ENCODE peak calls at places on chromosomes 2 and 18, in eight cellular contexts. One of them, this sample, is unnamed.

GRCh38 chr2:169741-170140 is 94.1 kb downstream of the SH3YL1 start:
- DNase-seq in stomach: no peak
- DNase-seq in suprapubic skin: no peak
- DNase-seq in prostate gland: no peak
- DNase-seq in HCT116: no peak
- DNase-seq in body of pancreas: no peak
- DNase-seq in gastrocnemius medialis: no peak
- DNase-seq in IMR-90: no peak
- DNase-seq in this sample: no peak

GRCh38 chr18:48184118-48184517 is 225.1 kb downstream of the ZBTB7C start:
- DNase-seq in suprapubic skin: peak; percentile 45
- DNase-seq in IMR-90: no peak
- DNase-seq in HCT116: no peak
- DNase-seq in prostate gland: no peak
- DNase-seq in body of pancreas: no peak
- DNase-seq in gastrocnemius medialis: no peak
- DNase-seq in stomach: no peak
- DNase-seq in this sample: no peak

GRCh38 chr2:219687882-219688559 is 60.6 kb downstream of the SLC4A3 start:
- DNase-seq in HCT116: peak; percentile 83
- DNase-seq in gastrocnemius medialis: no peak
- DNase-seq in body of pancreas: peak; percentile 20
- DNase-seq in stomach: no peak
- DNase-seq in IMR-90: no peak
- DNase-seq in suprapubic skin: no peak
- DNase-seq in prostate gland: no peak
- DNase-seq in this sample: no peak

GRCh38 chr2:239324456-239324855 is 76.4 kb downstream of the HDAC4 start:
- DNase-seq in gastrocnemius medialis: no peak
- DNase-seq in body of pancreas: no peak
- DNase-seq in IMR-90: no peak
- DNase-seq in stomach: peak; percentile 22
- DNase-seq in suprapubic skin: peak; percentile 44
- DNase-seq in prostate gland: no peak
- DNase-seq in HCT116: no peak
- DNase-seq in this sample: no peak

GRCh38 chr18:55322176-55322735 is 265.7 kb downstream of the TCF4 start:
- DNase-seq in stomach: peak; percentile 49
- DNase-seq in IMR-90: peak; percentile 96
- DNase-seq in body of pancreas: peak; percentile 76
- DNase-seq in HCT116: no peak
- DNase-seq in prostate gland: peak; percentile 71
- DNase-seq in gastrocnemius medialis: peak; percentile 77
- DNase-seq in suprapubic skin: peak; percentile 87
- DNase-seq in this sample: peak; percentile 86

GRCh38 chr2:64975232-64975791 is 13.9 kb upstream of the SLC1A4 start:
- DNase-seq in prostate gland: no peak
- DNase-seq in stomach: no peak
- DNase-seq in suprapubic skin: no peak
- DNase-seq in body of pancreas: peak; percentile 11
- DNase-seq in HCT116: peak; percentile 40
- DNase-seq in gastrocnemius medialis: peak; percentile 79
- DNase-seq in IMR-90: peak; percentile 84
- DNase-seq in this sample: peak; percentile 9

GRCh38 chr2:112996635-112997034 is 8.6 kb upstream of the IL36A start:
- DNase-seq in HCT116: no peak
- DNase-seq in gastrocnemius medialis: no peak
- DNase-seq in suprapubic skin: no peak
- DNase-seq in prostate gland: no peak
- DNase-seq in body of pancreas: no peak
- DNase-seq in IMR-90: no peak
- DNase-seq in stomach: no peak
- DNase-seq in this sample: no peak

GRCh38 chr2:231515603-231516002 is 14.6 kb downstream of the NMUR1 start:
- DNase-seq in body of pancreas: no peak
- DNase-seq in suprapubic skin: no peak
- DNase-seq in HCT116: no peak
- DNase-seq in prostate gland: no peak
- DNase-seq in IMR-90: no peak
- DNase-seq in gastrocnemius medialis: no peak
- DNase-seq in stomach: no peak
- DNase-seq in this sample: no peak

GRCh38 chr2:37561615-37562569 is 109.5 kb downstream of the CDC42EP3 start:
- DNase-seq in stomach: no peak
- DNase-seq in HCT116: peak; percentile 93
- DNase-seq in IMR-90: peak; percentile 94
- DNase-seq in gastrocnemius medialis: peak; percentile 19
- DNase-seq in suprapubic skin: no peak
- DNase-seq in prostate gland: no peak
- DNase-seq in body of pancreas: no peak
- DNase-seq in this sample: no peak

GRCh38 chr2:117987121-117987520 is 26.7 kb downstream of the CCDC93 start:
- DNase-seq in gastrocnemius medialis: no peak
- DNase-seq in IMR-90: no peak
- DNase-seq in HCT116: no peak
- DNase-seq in body of pancreas: no peak
- DNase-seq in prostate gland: no peak
- DNase-seq in stomach: no peak
- DNase-seq in suprapubic skin: no peak
- DNase-seq in this sample: no peak

GRCh38 chr2:117984208-117984607 is 29.7 kb downstream of the CCDC93 start:
- DNase-seq in HCT116: no peak
- DNase-seq in body of pancreas: no peak
- DNase-seq in IMR-90: no peak
- DNase-seq in stomach: no peak
- DNase-seq in gastrocnemius medialis: no peak
- DNase-seq in prostate gland: no peak
- DNase-seq in suprapubic skin: no peak
- DNase-seq in this sample: no peak

GRCh38 chr2:117994729-117995128 is 19.1 kb downstream of the CCDC93 start:
- DNase-seq in stomach: no peak
- DNase-seq in HCT116: no peak
- DNase-seq in prostate gland: no peak
- DNase-seq in body of pancreas: no peak
- DNase-seq in IMR-90: no peak
- DNase-seq in gastrocnemius medialis: no peak
- DNase-seq in suprapubic skin: no peak
- DNase-seq in this sample: no peak

GRCh38 chr2:117985092-117985491 is 28.8 kb downstream of the CCDC93 start:
- DNase-seq in gastrocnemius medialis: no peak
- DNase-seq in body of pancreas: no peak
- DNase-seq in IMR-90: no peak
- DNase-seq in stomach: no peak
- DNase-seq in prostate gland: no peak
- DNase-seq in suprapubic skin: no peak
- DNase-seq in HCT116: no peak
- DNase-seq in this sample: no peak

GRCh38 chr2:117989854-117990438 is 23.9 kb downstream of the CCDC93 start:
- DNase-seq in IMR-90: no peak
- DNase-seq in HCT116: no peak
- DNase-seq in prostate gland: no peak
- DNase-seq in body of pancreas: no peak
- DNase-seq in stomach: no peak
- DNase-seq in gastrocnemius medialis: no peak
- DNase-seq in suprapubic skin: no peak
- DNase-seq in this sample: no peak
- H3K27ac ChIP-seq in IMR-90: no peak overlapping the region
- H3K27ac ChIP-seq in HCT116: no peak overlapping the region
- H3K27ac ChIP-seq in prostate gland: no peak overlapping the region
- H3K27ac ChIP-seq in body of pancreas: no peak overlapping the region
- H3K27ac ChIP-seq in stomach: no peak overlapping the region
- H3K27ac ChIP-seq in gastrocnemius medialis: no peak overlapping the region
- H3K27ac ChIP-seq in suprapubic skin: no peak overlapping the region
- H3K27ac ChIP-seq in this sample: no peak overlapping the region

GRCh38 chr2:161159829-161160225 is 401 bp upstream of the TANK start:
- DNase-seq in HCT116: no peak
- DNase-seq in stomach: no peak
- DNase-seq in suprapubic skin: no peak
- DNase-seq in IMR-90: no peak
- DNase-seq in prostate gland: no peak
- DNase-seq in body of pancreas: no peak
- DNase-seq in gastrocnemius medialis: no peak
- DNase-seq in this sample: no peak

GRCh38 chr2:161163438-161163837 is 3.2 kb downstream of the TANK start:
- DNase-seq in stomach: no peak
- DNase-seq in suprapubic skin: no peak
- DNase-seq in IMR-90: no peak
- DNase-seq in body of pancreas: no peak
- DNase-seq in prostate gland: no peak
- DNase-seq in HCT116: no peak
- DNase-seq in gastrocnemius medialis: no peak
- DNase-seq in this sample: no peak

GRCh38 chr2:161158882-161159281 is 1.3 kb upstream of the TANK start:
- DNase-seq in gastrocnemius medialis: no peak
- DNase-seq in stomach: no peak
- DNase-seq in IMR-90: no peak
- DNase-seq in suprapubic skin: no peak
- DNase-seq in HCT116: no peak
- DNase-seq in prostate gland: no peak
- DNase-seq in body of pancreas: no peak
- DNase-seq in this sample: no peak

GRCh38 chr2:161161074-161161577 is 898 bp downstream of the TANK start:
- DNase-seq in body of pancreas: no peak
- DNase-seq in gastrocnemius medialis: no peak
- DNase-seq in IMR-90: no peak
- DNase-seq in suprapubic skin: no peak
- DNase-seq in prostate gland: no peak
- DNase-seq in stomach: no peak
- DNase-seq in HCT116: no peak
- DNase-seq in this sample: no peak

DNA sequence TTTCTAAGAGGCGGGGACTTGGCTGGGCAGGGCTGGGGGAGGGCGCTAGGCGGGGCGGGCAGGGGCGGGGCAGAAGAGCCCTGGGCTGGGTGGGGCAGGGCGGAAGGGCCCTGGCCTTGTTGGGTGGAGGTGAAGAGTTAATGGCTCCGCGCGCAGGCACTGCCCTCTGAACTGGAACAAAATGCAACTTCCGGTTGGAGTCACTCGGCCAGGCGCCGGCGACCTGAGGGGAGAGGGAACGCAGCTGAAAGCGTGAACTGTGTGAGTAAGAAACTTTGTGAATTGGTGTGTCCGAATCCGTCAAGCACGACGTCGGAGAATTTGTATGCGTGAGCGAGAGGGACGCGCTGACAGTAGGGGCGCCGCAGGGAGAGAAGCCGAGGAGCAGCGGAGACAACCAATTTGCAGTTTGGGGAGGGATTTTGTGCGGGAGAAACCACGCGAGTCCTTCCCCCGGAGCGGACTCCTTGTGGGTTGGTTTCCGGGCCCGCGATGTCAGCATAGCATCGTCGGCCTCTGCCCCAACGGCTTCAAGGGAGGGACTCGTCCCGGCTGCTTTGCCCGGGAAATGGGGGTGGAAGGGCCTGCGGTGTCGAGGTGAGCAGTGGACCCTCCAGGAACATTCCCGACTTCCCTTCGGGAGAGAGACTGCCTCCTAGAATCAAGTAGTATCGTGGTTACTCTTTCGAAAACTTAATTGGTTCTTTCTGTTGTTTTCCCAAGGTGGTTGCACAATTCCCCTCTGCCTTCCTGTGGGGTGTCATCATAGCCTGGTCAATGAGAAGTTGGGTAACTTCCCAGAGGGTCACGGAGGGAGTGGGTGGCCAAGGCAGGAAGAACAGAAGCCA is at the start of gene TANK:
- DNase-seq in IMR-90: peak; percentile 96
- DNase-seq in stomach: peak; percentile 92
- DNase-seq in gastrocnemius medialis: peak; percentile 86
- DNase-seq in HCT116: peak; percentile 92
- DNase-seq in suprapubic skin: peak; percentile 96
- DNase-seq in prostate gland: peak; percentile 83
- DNase-seq in body of pancreas: peak; percentile 95
- DNase-seq in this sample: peak; percentile 93
- TF ChIP-seq POLR2A in IMR-90: peak; percentile 94
- TF ChIP-seq POLR2A in stomach: no peak
- TF ChIP-seq POLR2A in gastrocnemius medialis: peak; percentile 99
- TF ChIP-seq POLR2A in HCT116: peak; percentile 90
- TF ChIP-seq POLR2A in suprapubic skin: peak; percentile 98
- TF ChIP-seq POLR2A in prostate gland: peak; percentile 90
- TF ChIP-seq POLR2A in body of pancreas: peak; percentile 99
- TF ChIP-seq POLR2A in this sample: peak; percentile 86

DNA sequence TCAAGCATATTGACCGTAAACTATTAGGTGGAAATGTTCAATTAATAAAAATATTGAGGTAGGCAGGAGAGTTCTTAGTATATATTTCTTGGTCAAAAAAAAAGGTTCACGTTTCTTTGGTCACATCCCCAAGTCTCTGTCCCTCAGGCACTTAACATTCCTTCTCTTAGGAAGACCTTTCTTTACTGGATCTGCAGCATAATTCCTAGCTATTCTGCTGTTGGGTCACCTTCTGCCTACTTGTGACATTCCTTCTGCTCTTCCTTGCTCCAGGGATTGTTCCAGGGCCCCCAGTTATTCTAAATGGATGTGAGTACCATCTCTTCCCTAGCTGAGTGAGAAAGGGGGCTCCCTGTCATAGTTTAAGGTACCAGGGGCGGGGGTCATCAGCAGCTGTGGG is 4.2 kb downstream of the UGP2 start:
- DNase-seq in prostate gland: no peak
- DNase-seq in body of pancreas: no peak
- DNase-seq in IMR-90: no peak
- DNase-seq in gastrocnemius medialis: no peak
- DNase-seq in HCT116: no peak
- DNase-seq in suprapubic skin: no peak
- DNase-seq in stomach: no peak
- DNase-seq in this sample: no peak
- H3K27ac ChIP-seq in prostate gland: no peak overlapping the region
- H3K27ac ChIP-seq in body of pancreas: no peak overlapping the region
- H3K27ac ChIP-seq in IMR-90: no peak overlapping the region
- H3K27ac ChIP-seq in gastrocnemius medialis: peak overlapping the region; percentile 94
- H3K27ac ChIP-seq in HCT116: no peak overlapping the region
- H3K27ac ChIP-seq in suprapubic skin: no peak overlapping the region
- H3K27ac ChIP-seq in stomach: no peak overlapping the region
- H3K27ac ChIP-seq in this sample: no peak overlapping the region

DNA sequence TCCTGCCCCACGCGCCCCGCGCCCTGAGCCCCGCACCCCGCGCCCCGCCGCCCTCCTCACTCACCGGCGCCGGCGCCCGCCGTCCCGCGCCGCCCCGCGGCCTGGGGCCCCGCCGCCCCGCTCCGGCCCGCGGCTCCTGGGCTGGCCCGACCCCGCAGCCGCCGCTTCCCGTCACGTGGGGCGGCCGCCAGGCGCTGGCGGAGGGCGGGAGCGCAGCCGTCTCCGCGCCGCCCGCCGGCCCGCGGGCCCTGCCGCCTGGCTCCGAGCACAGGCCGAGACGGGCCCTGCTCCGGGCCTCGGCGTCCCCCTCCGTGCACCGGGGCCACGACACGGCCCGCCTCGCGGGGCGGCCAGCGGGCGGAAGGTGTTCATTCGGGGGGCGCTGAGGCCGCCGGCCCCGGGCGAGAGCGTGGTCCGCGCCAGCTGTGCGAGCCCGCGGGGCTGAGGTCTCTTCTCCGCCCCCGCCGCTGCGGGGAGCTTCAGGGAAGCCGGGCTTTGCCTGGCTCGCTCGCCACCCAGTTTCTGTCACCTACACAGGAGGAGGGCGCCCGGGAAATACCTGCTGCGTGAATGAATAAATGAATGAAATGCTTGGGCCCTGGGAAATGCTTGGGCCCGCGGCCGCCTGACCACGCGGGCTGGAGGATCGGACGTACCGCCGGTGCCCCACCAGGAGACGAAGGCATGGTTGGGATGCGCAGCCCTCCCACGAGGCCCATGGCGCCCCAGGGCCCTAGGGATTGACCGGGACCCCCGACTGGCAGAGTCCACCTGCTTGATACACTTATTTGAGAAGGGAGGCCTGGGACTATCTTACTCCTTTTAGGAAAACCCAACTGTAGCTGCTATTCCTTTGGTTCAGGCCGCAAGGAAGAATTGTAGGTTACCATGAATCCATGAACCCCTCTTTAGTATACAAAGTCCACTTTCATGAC is at the start of gene TGFBRAP1:
- DNase-seq in stomach: peak; percentile 71
- DNase-seq in HCT116: no peak
- DNase-seq in prostate gland: peak; percentile 29
- DNase-seq in IMR-90: peak; percentile 42
- DNase-seq in gastrocnemius medialis: no peak
- DNase-seq in body of pancreas: peak; percentile 71
- DNase-seq in suprapubic skin: peak; percentile 82
- DNase-seq in this sample: peak; percentile 55
- TF ChIP-seq POLR2A in stomach: no peak
- TF ChIP-seq POLR2A in HCT116: no peak
- TF ChIP-seq POLR2A in prostate gland: no peak
- TF ChIP-seq POLR2A in IMR-90: peak; percentile 55
- TF ChIP-seq POLR2A in gastrocnemius medialis: peak; percentile 30
- TF ChIP-seq POLR2A in body of pancreas: peak; percentile 35
- TF ChIP-seq POLR2A in suprapubic skin: peak; percentile 52
- TF ChIP-seq POLR2A in this sample: peak; percentile 55

This sample was measured in thyroid gland.